ENCODE peak calls at places on chromosomes 11 and 22, in four cellular contexts. D is aorta, B is AG04450, Z is fibroblast of pulmonary artery. X is an unnamed sample.

GRCh38 chr11:118050208-118050891 is 26.5 kb upstream of the TMPRSS4 start:
- DNase-seq in D (no peak), B (no peak), Z (no peak), X (peak)

GRCh38 chr11:71446942-71447688 is 1.1 kb downstream of the DHCR7 start:
- DNase-seq in D (no peak), B (peak), Z (peak), X (peak)

GRCh38 chr11:114010931-114011330 is 36.0 kb downstream of the HTR3A start:
- DNase-seq in D (no peak), B (no peak), Z (no peak), X (no peak)

GRCh38 chr11:84019576-84020194 is 733.5 kb upstream of the CCDC90B start:
- DNase-seq in D (no peak), B (no peak), Z (peak), X (peak)

GRCh38 chr11:6022954-6023353 is 7.6 kb downstream of the OR56A1 start:
- DNase-seq in D (no peak), B (no peak), Z (peak), X (no peak)

GRCh38 chr11:40037005-40037404 is 1422.4 kb downstream of the LRRC4C start:
- DNase-seq in D (no peak), B (no peak), Z (peak), X (no peak)

GRCh38 chr22:48785792-48786678 is 1041.6 kb downstream of the BRD1 start:
- DNase-seq in D (no peak), B (no peak), Z (no peak), X (no peak)

GRCh38 chr11:119709638-119710346 is 19.2 kb downstream of the NECTIN1 start:
- DNase-seq in D (no peak), B (peak), Z (peak), X (no peak)

GRCh38 chr11:66958232-66958955 is at the start of gene PC:
- DNase-seq in D (peak), B (peak), Z (peak), X (peak)

X was measured in tibial artery.